ENCODE peak calls at places on chromosomes 12 and 14, in four cellular contexts. R is GM12865, W is foreskin fibroblast, T is cardiac muscle cell. P is an unnamed sample.

GRCh38 chr12:88036368-88036965 is 7.3 kb upstream of the C12orf50 start:
- DNase-seq in W (peak), R (no peak), T (no peak), P (no peak)

GRCh38 chr12:89181271-89181920 is 170.9 kb downstream of the DUSP6 start:
- DNase-seq in W (peak), R (no peak), T (no peak), P (peak)

GRCh38 chr14:55607386-55607785 is 27.4 kb downstream of the KTN1 start:
- DNase-seq in R (no peak), W (no peak), T (no peak), P (no peak)

GRCh38 chr12:41190360-41190759 is 2.2 kb downstream of the PDZRN4 start:
- DNase-seq in R (no peak), T (peak), W (peak), P (no peak)

GRCh38 chr12:79275631-79276030 is 411.1 kb downstream of the SYT1 start:
- DNase-seq in R (no peak), T (no peak), W (no peak), P (no peak)

GRCh38 chr14:92666251-92666650 is 82.2 kb downstream of the LGMN start:
- DNase-seq in T (no peak), W (no peak), R (no peak), P (no peak)

GRCh38 chr12:64385468-64385867 is 5.1 kb downstream of the C12orf56 start:
- DNase-seq in T (no peak), R (no peak), W (peak), P (no peak)

GRCh38 chr12:62865090-62865489 is 69.9 kb downstream of the PPM1H start:
- DNase-seq in T (no peak), R (no peak), W (no peak), P (no peak)

GRCh38 chr14:22339277-22339676 is 249.7 kb downstream of the DAD1 start:
- DNase-seq in W (no peak), T (no peak), R (no peak), P (peak)

GRCh38 chr12:103783744-103784664 is 57.0 kb downstream of the NT5DC3 start:
- DNase-seq in W (no peak), T (no peak), R (no peak), P (no peak)

GRCh38 chr12:88633312-88633711 is 53.0 kb upstream of the KITLG start:
- DNase-seq in R (no peak), T (no peak), W (no peak), P (no peak)

GRCh38 chr12:130041983-130042812 is 120.1 kb upstream of the FZD10 start:
- DNase-seq in R (no peak), T (peak), W (no peak), P (no peak)

GRCh38 chr12:114976361-114976760 is 292.4 kb upstream of the TBX3 start:
- DNase-seq in W (no peak), R (no peak), T (no peak), P (no peak)

GRCh38 chr14:37903561-37904191 is 304.0 kb upstream of the SSTR1 start:
- DNase-seq in R (peak), T (peak), W (peak), P (peak)

GRCh38 chr12:98373019-98373554 is 142.3 kb upstream of the TMPO start:
- DNase-seq in W (peak), T (peak), R (peak), P (peak)

GRCh38 chr12:113649256-113649830 is 177.7 kb upstream of the LHX5 start:
- DNase-seq in R (no peak), T (no peak), W (no peak), P (no peak)

GRCh38 chr12:103673487-103673886 is 86.4 kb downstream of the STAB2 start:
- DNase-seq in T (no peak), R (no peak), W (no peak), P (no peak)

GRCh38 chr14:24903337-24903736 is 146.6 kb downstream of the STXBP6 start:
- DNase-seq in T (no peak), W (peak), R (no peak), P (peak)

GRCh38 chr14:49908433-49908782 is 15.5 kb downstream of the ARF6 start:
- DNase-seq in W (no peak), R (no peak), T (no peak), P (no peak)

GRCh38 chr12:116969615-116970575 is 59.1 kb downstream of the FBXW8 start:
- DNase-seq in T (no peak), R (no peak), W (no peak), P (no peak)

GRCh38 chr14:82642425-82642824 is 1108.8 kb upstream of the SEL1L start:
- DNase-seq in R (no peak), T (peak), W (no peak), P (no peak)

GRCh38 chr12:72207094-72207493 is 65.1 kb upstream of the TRHDE start:
- DNase-seq in W (no peak), R (no peak), T (no peak), P (no peak)

GRCh38 chr14:95442633-95443021 is 73.8 kb downstream of the SYNE3 start:
- DNase-seq in W (peak), T (peak), R (peak), P (peak)

GRCh38 chr12:57755454-57756372 is 810 bp downstream of the MARCHF9 start:
- DNase-seq in R (no peak), W (no peak), T (peak), P (no peak)

GRCh38 chr14:99685061-99685995 is 1.2 kb downstream of the CYP46A1 start:
- DNase-seq in W (no peak), R (no peak), T (peak), P (no peak)

GRCh38 chr14:50705026-50705593 is 37.0 kb upstream of the SAV1 start:
- DNase-seq in R (no peak), W (no peak), T (peak), P (no peak)

GRCh38 chr14:73180385-73180805 is 44.1 kb downstream of the PSEN1 start:
- DNase-seq in T (no peak), R (no peak), W (peak), P (no peak)

GRCh38 chr12:126667340-126667739 is 1599.6 kb upstream of the TMEM132C start:
- DNase-seq in T (no peak), W (peak), R (no peak), P (peak)

GRCh38 chr12:118187746-118188390 is 51.9 kb downstream of the PEBP1 start:
- DNase-seq in T (no peak), R (no peak), W (no peak), P (no peak)

GRCh38 chr12:43349863-43350262 is 202.1 kb downstream of the ADAMTS20 start:
- DNase-seq in R (no peak), T (no peak), W (no peak), P (no peak)
- TF ChIP-seq CTCF in R (no peak), T (peak), W (peak), P (peak)

GRCh38 chr14:53306267-53306721 is 153.2 kb upstream of the DDHD1 start:
- DNase-seq in R (peak), W (peak), T (peak), P (no peak)

GRCh38 chr14:53310412-53310811 is 157.3 kb upstream of the DDHD1 start:
- DNase-seq in R (peak), W (no peak), T (no peak), P (no peak)

GRCh38 chr14:53304726-53305381 is 151.7 kb upstream of the DDHD1 start:
- DNase-seq in R (no peak), W (no peak), T (no peak), P (no peak)

DNA sequence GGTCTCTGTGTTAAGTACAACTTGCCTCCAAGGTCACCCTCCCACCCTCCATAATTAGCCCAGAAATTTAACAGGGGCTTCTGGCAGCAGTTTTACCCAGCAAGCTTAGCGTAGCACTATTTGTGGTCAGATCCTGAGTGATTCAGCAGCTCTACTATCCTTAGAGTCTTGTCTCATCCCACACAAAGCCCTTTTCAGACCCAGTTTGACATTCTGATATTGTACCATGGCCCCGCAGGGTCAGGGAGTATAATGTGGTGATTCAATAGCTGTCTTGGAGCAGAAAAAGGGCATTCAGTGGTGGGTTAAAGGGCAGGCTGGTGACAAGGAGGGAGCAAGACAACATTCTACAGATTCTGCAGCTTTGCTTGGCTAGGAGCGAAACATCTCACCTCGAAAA is 153.8 kb upstream of the DDHD1 start:
- DNase-seq in R (no peak), W (peak), T (no peak), P (no peak)
- H3K4me3 ChIP-seq in R (no peak), W (peak), T (no peak), P (peak)

GRCh38 chr12:131713349-131713748 is 2.5 kb downstream of the SFSWAP start:
- DNase-seq in W (no peak), T (no peak), R (no peak), P (no peak)
- TF ChIP-seq CTCF in W (no peak), T (no peak), R (no peak), P (no peak)

GRCh38 chr12:26227376-26227775 is 32.0 kb downstream of the SSPN start:
- DNase-seq in R (no peak), W (no peak), T (no peak), P (no peak)
- H3K4me3 ChIP-seq in R (no peak), W (no peak), T (peak), P (no peak)

GRCh38 chr14:67602995-67603545 is 3.0 kb upstream of the PIGH start:
- DNase-seq in W (no peak), R (peak), T (no peak), P (no peak)

GRCh38 chr14:67602071-67602470 is 2.0 kb upstream of the PIGH start:
- DNase-seq in T (no peak), R (peak), W (no peak), P (no peak)

GRCh38 chr14:67599698-67600561 is at the start of gene PIGH:
- DNase-seq in W (peak), T (peak), R (peak), P (peak)
- TF ChIP-seq CTCF in W (peak), T (peak), R (peak), P (peak)

GRCh38 chr14:61582815-61583214 is 112.5 kb upstream of the HIF1A start:
- DNase-seq in R (no peak), T (no peak), W (no peak), P (no peak)
- H3K4me3 ChIP-seq in R (no peak), T (no peak), W (no peak), P (no peak)

GRCh38 chr12:124347805-124348658 is 53.1 kb downstream of the RFLNA start:
- DNase-seq in W (no peak), T (no peak), R (no peak), P (no peak)
- TF ChIP-seq CTCF in W (peak), T (peak), R (peak), P (peak)

DNA sequence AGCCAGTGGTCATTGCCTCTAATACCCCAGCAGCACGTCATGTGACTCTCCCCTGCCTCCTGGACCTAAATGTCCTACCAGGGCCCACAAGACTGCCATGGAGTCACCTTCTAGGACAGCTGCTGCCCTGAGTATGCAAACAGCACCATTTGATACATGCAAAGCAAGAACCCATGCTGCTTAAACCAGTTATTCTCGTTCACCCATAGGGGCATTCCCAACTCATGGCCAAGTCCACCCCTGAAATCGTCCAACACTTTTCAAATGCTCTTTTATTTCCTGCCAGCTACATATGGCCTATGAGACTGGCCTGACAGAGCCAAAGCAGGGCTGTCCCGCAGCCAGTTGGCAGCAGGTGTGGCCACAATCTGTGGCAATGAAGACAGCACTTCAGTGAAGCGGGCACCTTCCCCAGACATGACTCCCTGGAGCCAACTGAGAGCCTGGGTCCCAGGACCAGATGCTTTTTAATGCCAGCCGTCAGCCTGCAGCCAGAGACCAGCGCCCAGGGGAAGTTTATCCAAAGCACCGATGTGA is 99.9 kb downstream of the BCAT1 start:
- DNase-seq in T (no peak), R (no peak), W (no peak), P (no peak)
- H3K4me3 ChIP-seq in T (no peak), R (no peak), W (no peak), P (no peak)

DNA sequence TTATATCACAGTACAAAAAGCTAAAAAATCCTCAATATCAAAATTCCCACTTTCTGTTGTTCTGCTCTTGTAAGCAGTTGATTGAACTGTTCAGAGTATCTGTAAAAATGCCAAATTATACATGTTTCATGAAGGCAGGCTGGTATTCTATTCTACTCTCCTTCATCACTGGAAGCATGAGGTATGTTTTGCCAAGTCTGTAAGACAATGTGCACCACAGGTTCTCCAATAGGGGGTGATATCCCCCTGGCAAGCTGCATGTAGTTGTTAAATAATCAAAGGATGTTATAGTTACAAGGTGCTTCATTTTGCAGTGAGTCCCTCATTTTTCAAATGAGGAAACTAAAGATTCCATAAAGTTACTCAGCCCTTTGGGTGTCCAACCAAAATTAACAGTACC is 15.1 kb upstream of the NEK9 start:
- DNase-seq in W (no peak), R (peak), T (peak), P (no peak)
- TF ChIP-seq CTCF in W (peak), R (peak), T (peak), P (peak)

DNA sequence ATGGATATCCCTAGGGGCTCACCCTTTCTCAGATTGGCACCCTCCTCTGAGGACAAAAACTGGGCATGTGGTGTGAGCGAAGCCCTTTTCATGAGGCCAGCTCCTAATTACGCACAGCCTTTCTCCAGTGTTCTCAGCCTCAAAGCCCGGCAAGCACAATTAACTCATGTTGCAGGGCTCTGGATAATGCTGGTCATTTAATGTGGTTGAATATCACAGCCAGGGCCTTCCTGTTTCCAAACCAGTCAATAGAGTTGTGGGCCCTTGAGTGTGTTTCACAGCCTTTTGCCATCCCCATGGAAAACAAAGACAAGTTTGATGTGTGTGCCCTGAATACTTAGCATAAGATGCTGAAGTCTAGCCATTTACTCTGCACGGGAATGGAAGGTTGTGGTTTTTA is 114.2 kb upstream of the ARHGAP5 start:
- DNase-seq in T (no peak), R (no peak), W (no peak), P (no peak)
- H3K4me3 ChIP-seq in T (no peak), R (no peak), W (no peak), P (no peak)